ENCODE peak calls at places on chromosomes 13 and 19, in seven cellular contexts. One of them, this sample, is unnamed.

GRCh38 chr19:42345191-42345812 is 19.9 kb downstream of the MEGF8 start:
- DNase-seq in stimulated activated CD8-positive, alpha-beta memory T cell treated with anti-CD3 and anti-CD28 coated beads, Interleukin-12 subunit alpha, Interleukin-12 subunit beta, amount 100 ng/mL, for 4 hours: no peak
- DNase-seq in non-pigmented ciliary epithelial cell: no peak
- DNase-seq in LHCN-M2: peak; percentile 48
- DNase-seq in cardiac muscle cell: peak; percentile 73
- DNase-seq in stromal cell of bone marrow: no peak
- DNase-seq in substantia nigra: no peak
- DNase-seq in this sample: no peak

GRCh38 chr13:76016799-76017198 is 380.7 kb downstream of the LMO7 start:
- DNase-seq in cardiac muscle cell: peak; percentile 40
- DNase-seq in stromal cell of bone marrow: no peak
- DNase-seq in stimulated activated CD8-positive, alpha-beta memory T cell treated with anti-CD3 and anti-CD28 coated beads, Interleukin-12 subunit alpha, Interleukin-12 subunit beta, amount 100 ng/mL, for 4 hours: no peak
- DNase-seq in substantia nigra: no peak
- DNase-seq in LHCN-M2: peak; percentile 62
- DNase-seq in non-pigmented ciliary epithelial cell: no peak
- DNase-seq in this sample: no peak

GRCh38 chr19:51143486-51143885 is 1.4 kb downstream of the SIGLEC7 start:
- DNase-seq in LHCN-M2: no peak
- DNase-seq in non-pigmented ciliary epithelial cell: no peak
- DNase-seq in substantia nigra: no peak
- DNase-seq in stimulated activated CD8-positive, alpha-beta memory T cell treated with anti-CD3 and anti-CD28 coated beads, Interleukin-12 subunit alpha, Interleukin-12 subunit beta, amount 100 ng/mL, for 4 hours: no peak
- DNase-seq in stromal cell of bone marrow: no peak
- DNase-seq in cardiac muscle cell: no peak
- DNase-seq in this sample: no peak

GRCh38 chr13:30071890-30072817 is 221.7 kb upstream of the UBL3 start:
- DNase-seq in LHCN-M2: no peak
- DNase-seq in stimulated activated CD8-positive, alpha-beta memory T cell treated with anti-CD3 and anti-CD28 coated beads, Interleukin-12 subunit alpha, Interleukin-12 subunit beta, amount 100 ng/mL, for 4 hours: no peak
- DNase-seq in substantia nigra: no peak
- DNase-seq in non-pigmented ciliary epithelial cell: no peak
- DNase-seq in cardiac muscle cell: no peak
- DNase-seq in stromal cell of bone marrow: no peak
- DNase-seq in this sample: no peak

GRCh38 chr13:73168993-73169401 is 110.2 kb downstream of the KLF5 start:
- DNase-seq in cardiac muscle cell: no peak
- DNase-seq in non-pigmented ciliary epithelial cell: no peak
- DNase-seq in LHCN-M2: no peak
- DNase-seq in substantia nigra: no peak
- DNase-seq in stromal cell of bone marrow: no peak
- DNase-seq in stimulated activated CD8-positive, alpha-beta memory T cell treated with anti-CD3 and anti-CD28 coated beads, Interleukin-12 subunit alpha, Interleukin-12 subunit beta, amount 100 ng/mL, for 4 hours: no peak
- DNase-seq in this sample: no peak

GRCh38 chr19:45786533-45786894 is 4.2 kb upstream of the DMPK start:
- DNase-seq in LHCN-M2: no peak
- DNase-seq in stromal cell of bone marrow: no peak
- DNase-seq in non-pigmented ciliary epithelial cell: no peak
- DNase-seq in substantia nigra: no peak
- DNase-seq in cardiac muscle cell: no peak
- DNase-seq in stimulated activated CD8-positive, alpha-beta memory T cell treated with anti-CD3 and anti-CD28 coated beads, Interleukin-12 subunit alpha, Interleukin-12 subunit beta, amount 100 ng/mL, for 4 hours: no peak
- DNase-seq in this sample: no peak

GRCh38 chr13:51997641-51998330 is 13.5 kb downstream of the ATP7B start:
- DNase-seq in substantia nigra: no peak
- DNase-seq in cardiac muscle cell: no peak
- DNase-seq in stromal cell of bone marrow: no peak
- DNase-seq in non-pigmented ciliary epithelial cell: no peak
- DNase-seq in stimulated activated CD8-positive, alpha-beta memory T cell treated with anti-CD3 and anti-CD28 coated beads, Interleukin-12 subunit alpha, Interleukin-12 subunit beta, amount 100 ng/mL, for 4 hours: no peak
- DNase-seq in LHCN-M2: no peak
- DNase-seq in this sample: no peak

GRCh38 chr13:26017196-26017921 is 34.5 kb downstream of the SHISA2 start:
- DNase-seq in non-pigmented ciliary epithelial cell: no peak
- DNase-seq in stromal cell of bone marrow: no peak
- DNase-seq in cardiac muscle cell: peak; percentile 54
- DNase-seq in stimulated activated CD8-positive, alpha-beta memory T cell treated with anti-CD3 and anti-CD28 coated beads, Interleukin-12 subunit alpha, Interleukin-12 subunit beta, amount 100 ng/mL, for 4 hours: no peak
- DNase-seq in substantia nigra: no peak
- DNase-seq in LHCN-M2: peak; percentile 81
- DNase-seq in this sample: peak; percentile 59

GRCh38 chr13:108322206-108322824 is 52.8 kb downstream of the TNFSF13B start:
- DNase-seq in LHCN-M2: peak; percentile 37
- DNase-seq in cardiac muscle cell: peak; percentile 57
- DNase-seq in substantia nigra: no peak
- DNase-seq in non-pigmented ciliary epithelial cell: no peak
- DNase-seq in stromal cell of bone marrow: peak; percentile 20
- DNase-seq in stimulated activated CD8-positive, alpha-beta memory T cell treated with anti-CD3 and anti-CD28 coated beads, Interleukin-12 subunit alpha, Interleukin-12 subunit beta, amount 100 ng/mL, for 4 hours: no peak
- DNase-seq in this sample: no peak

This sample was measured in nucleus accumbens.